ENCODE peak calls at places on chromosomes 16 and 17, in eight cellular contexts. J is substantia nigra; R is NCI-H69; H is effector CD4-positive, alpha-beta T cell; T is activated CD4-positive, alpha-beta T cell treated with anti-CD3 and anti-CD28 coated beads, Interleukin-2, amount 10 ng/mL, durations not matched to agents 7 days and 5 days; V is mesendoderm; F is activated CD8-positive, alpha-beta T cell treated with anti-CD3 and anti-CD28 coated beads for 36 hours; Y is EL. O is an unnamed sample.

GRCh38 chr17:51647873-51648272 is 387.5 kb downstream of the UTP18 start:
- DNase-seq in J (no peak), R (no peak), H (no peak), T (no peak), V (peak), F (no peak), Y (peak), O (no peak)

GRCh38 chr16:49492090-49492801 is 118.6 kb downstream of the C16orf78 start:
- DNase-seq in J (peak), R (peak), H (no peak), T (peak), V (peak), F (peak), Y (no peak), O (peak)

GRCh38 chr16:3173892-3174617 is 13.9 kb upstream of the OR1F1 start:
- DNase-seq in J (no peak), R (peak), H (no peak), T (no peak), V (peak), F (peak), Y (peak), O (no peak)

GRCh38 chr17:45790296-45790922 is 6.3 kb downstream of the CRHR1 start:
- DNase-seq in J (no peak), R (peak), H (no peak), T (no peak), V (no peak), F (no peak), Y (no peak), O (no peak)

GRCh38 chr16:10383626-10384025 is 2.2 kb upstream of the ATF7IP2 start:
- DNase-seq in J (no peak), R (no peak), H (no peak), T (no peak), V (no peak), F (no peak), Y (no peak), O (no peak)

GRCh38 chr17:63974594-63975192 is 2.0 kb upstream of the SCN4A start:
- DNase-seq in J (no peak), R (no peak), H (no peak), T (no peak), V (peak), F (no peak), Y (peak), O (no peak)

GRCh38 chr16:57998484-57998883 is 2.0 kb downstream of the ZNF319 start:
- DNase-seq in J (no peak), R (no peak), H (peak), T (peak), V (peak), F (peak), Y (no peak), O (no peak)

GRCh38 chr16:10518479-10519041 is 61.8 kb downstream of the EMP2 start:
- DNase-seq in J (no peak), R (no peak), H (no peak), T (no peak), V (no peak), F (no peak), Y (no peak), O (no peak)

GRCh38 chr16:50207652-50208051 is 54.5 kb downstream of the TENT4B start:
- DNase-seq in J (no peak), R (peak), H (no peak), T (no peak), V (no peak), F (no peak), Y (peak), O (no peak)

GRCh38 chr16:88454315-88455057 is 1.4 kb downstream of the ZFPM1 start:
- DNase-seq in J (no peak), R (peak), H (peak), T (peak), V (no peak), F (peak), Y (peak), O (no peak)

GRCh38 chr17:32627233-32628008 is 140.6 kb downstream of the CDK5R1 start:
- DNase-seq in J (peak), R (peak), H (no peak), T (no peak), V (peak), F (no peak), Y (peak), O (peak)

GRCh38 chr17:41962111-41962510 is 4.5 kb upstream of the CNP start:
- DNase-seq in J (no peak), R (peak), H (no peak), T (no peak), V (no peak), F (no peak), Y (no peak), O (no peak)

GRCh38 chr16:14275934-14276333 is 204.8 kb downstream of the MRTFB start:
- DNase-seq in J (no peak), R (no peak), H (no peak), T (no peak), V (no peak), F (no peak), Y (no peak), O (no peak)

GRCh38 chr16:57042157-57043111 is 49.9 kb upstream of the CPNE2 start:
- DNase-seq in J (no peak), R (no peak), H (peak), T (peak), V (no peak), F (peak), Y (no peak), O (no peak)

GRCh38 chr17:2903193-2903974 is 107.1 kb downstream of the RAP1GAP2 start:
- DNase-seq in J (no peak), R (peak), H (no peak), T (no peak), V (no peak), F (no peak), Y (no peak), O (no peak)

GRCh38 chr16:78045865-78046581 is 23.7 kb downstream of the CLEC3A start:
- DNase-seq in J (peak), R (no peak), H (no peak), T (peak), V (peak), F (peak), Y (peak), O (peak)

GRCh38 chr16:67449739-67450138 is 18.8 kb downstream of the HSD11B2 start:
- DNase-seq in J (no peak), R (no peak), H (no peak), T (no peak), V (no peak), F (no peak), Y (no peak), O (no peak)

O was measured in pons.